ENCODE peak calls at places on chromosomes 5 and 9, in six cellular contexts. X is prostate gland, J is K562, W is Peyer's patch, E is IMR-90, S is A549. P is an unnamed sample. For H3K4me1, the result is how much of the 10 kb centered on the place peaks cover.

GRCh38 chr5:163509288-163510040 is 4.0 kb downstream of the MAT2B start:
- DNase-seq in X (peak), J (peak), W (peak), E (peak), S (peak), P (no peak)

GRCh38 chr9:134361843-134362414 is 35.7 kb downstream of the RXRA start:
- DNase-seq in X (no peak), J (no peak), W (no peak), E (no peak), S (no peak), P (no peak)

GRCh38 chr9:98429613-98430012 is 174.2 kb upstream of the TBC1D2 start:
- DNase-seq in X (no peak), J (peak), W (no peak), E (peak), S (no peak), P (no peak)

GRCh38 chr5:112183103-112183634 is 235.9 kb downstream of the EPB41L4A start:
- DNase-seq in X (no peak), J (no peak), W (no peak), E (no peak), S (peak), P (no peak)

GRCh38 chr5:97363577-97363976 is 180.5 kb upstream of the RIOK2 start:
- DNase-seq in X (no peak), J (no peak), W (no peak), E (no peak), S (no peak), P (no peak)

GRCh38 chr5:376951-377325 is 55.4 kb downstream of the AHRR start:
- DNase-seq in X (peak), J (no peak), W (no peak), E (no peak), S (no peak), P (no peak)

GRCh38 chr9:126719677-126720435 is 85.0 kb upstream of the ZBTB43 start:
- DNase-seq in X (peak), J (peak), W (peak), E (peak), S (no peak), P (peak)

GRCh38 chr9:116632990-116633441 is 54.1 kb upstream of the TRIM32 start:
- DNase-seq in X (no peak), J (no peak), W (no peak), E (peak), S (no peak), P (no peak)

GRCh38 chr5:178111925-178112324 is 1.4 kb upstream of the N4BP3 start:
- DNase-seq in X (no peak), J (no peak), W (no peak), E (peak), S (no peak), P (no peak)

GRCh38 chr5:171428849-171429542 is 9.5 kb downstream of the FGF18 start:
- DNase-seq in X (no peak), J (no peak), W (peak), E (no peak), S (no peak), P (peak)

GRCh38 chr9:95078934-95079333 is 238.6 kb downstream of the FANCC start:
- DNase-seq in X (no peak), J (no peak), W (peak), E (no peak), S (no peak), P (peak)

GRCh38 chr5:115455241-115455640 is 89.3 kb downstream of the FEM1C start:
- DNase-seq in X (no peak), J (no peak), W (peak), E (peak), S (peak), P (no peak)

GRCh38 chr9:7770102-7770501 is 29.5 kb downstream of the DMAC1 start:
- DNase-seq in X (no peak), J (no peak), W (no peak), E (no peak), S (no peak), P (no peak)

GRCh38 chr5:131223751-131224386 is 40.0 kb upstream of the CDC42SE2 start:
- DNase-seq in X (no peak), J (no peak), W (no peak), E (no peak), S (no peak), P (no peak)

GRCh38 chr5:14457475-14457874 is 124.1 kb upstream of the OTULINL start:
- DNase-seq in X (no peak), J (no peak), W (no peak), E (no peak), S (no peak), P (no peak)

GRCh38 chr5:36613241-36613640 is 6.8 kb downstream of the SLC1A3 start:
- DNase-seq in X (no peak), J (no peak), W (no peak), E (no peak), S (no peak), P (no peak)

GRCh38 chr5:154179846-154180710 is 10.5 kb upstream of the GALNT10 start:
- DNase-seq in X (peak), J (peak), W (peak), E (peak), S (peak), P (peak)

GRCh38 chr9:132350861-132351315 is 3.9 kb downstream of the SETX start:
- DNase-seq in X (no peak), J (no peak), W (no peak), E (peak), S (no peak), P (no peak)

GRCh38 chr9:78286946-78287388 is 10.0 kb upstream of the PSAT1 start:
- DNase-seq in X (no peak), J (no peak), W (no peak), E (no peak), S (no peak), P (no peak)

GRCh38 chr5:145237843-145238242 is 597.3 kb downstream of the PRELID2 start:
- DNase-seq in X (peak), J (peak), W (peak), E (peak), S (peak), P (no peak)

GRCh38 chr9:6302417-6302816 is 25.8 kb upstream of the TPD52L3 start:
- DNase-seq in X (no peak), J (no peak), W (no peak), E (peak), S (peak), P (no peak)

GRCh38 chr5:33981408-33982171 is 2.9 kb downstream of the SLC45A2 start:
- DNase-seq in X (no peak), J (no peak), W (no peak), E (peak), S (no peak), P (no peak)

GRCh38 chr5:149773245-149774095 is 43.4 kb downstream of the PPARGC1B start:
- DNase-seq in X (no peak), J (no peak), W (no peak), E (no peak), S (no peak), P (no peak)

DNA sequence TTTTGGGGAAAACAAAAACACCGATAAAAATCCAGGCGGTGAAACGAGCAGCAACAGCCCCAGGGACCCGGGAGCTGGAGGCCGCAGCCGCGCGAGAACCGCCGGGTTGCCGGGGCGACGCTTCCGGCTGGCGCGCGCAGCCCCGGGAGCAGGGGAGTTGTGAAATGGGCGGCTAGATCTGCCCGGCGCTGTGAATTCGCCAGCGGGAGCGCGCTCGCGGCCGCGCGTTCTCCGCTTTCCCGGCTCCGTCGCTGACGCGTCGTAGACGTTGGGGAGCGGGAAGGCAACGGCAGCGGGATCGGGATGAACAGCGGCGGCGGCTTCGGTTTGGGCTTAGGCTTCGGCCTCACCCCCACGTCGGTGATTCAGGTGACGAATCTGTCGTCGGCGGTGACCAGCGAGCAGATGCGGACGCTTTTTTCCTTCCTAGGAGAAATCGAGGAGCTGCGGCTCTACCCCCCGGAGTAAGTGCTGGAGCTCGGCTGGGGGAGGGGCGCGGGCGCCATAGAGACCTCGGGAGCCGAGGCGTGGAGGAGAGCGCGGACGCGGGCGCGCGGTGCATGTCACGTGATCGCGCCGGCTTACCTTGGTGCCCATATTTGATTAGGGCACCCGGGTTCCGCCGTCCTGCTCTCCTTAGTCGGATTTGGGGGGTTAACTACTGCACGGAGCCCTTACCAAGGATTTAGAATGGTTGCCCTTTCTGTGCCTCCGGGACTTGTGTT is at the start of gene SREK1:
- DNase-seq in X (peak), J (peak), W (peak), E (peak), S (peak), P (peak)
- TF ChIP-seq POLR2A in X (peak), J (peak), W (peak), E (peak), S (peak), P (peak)

GRCh38 chr9:21686738-21687137 is 115.7 kb upstream of the MTAP start:
- DNase-seq in X (no peak), J (no peak), W (no peak), E (peak), S (no peak), P (no peak)
- H3K4me1 ChIP-seq in X (under half), J (under half), W (under half), E (under half), S (half or more), P (under half)

DNA sequence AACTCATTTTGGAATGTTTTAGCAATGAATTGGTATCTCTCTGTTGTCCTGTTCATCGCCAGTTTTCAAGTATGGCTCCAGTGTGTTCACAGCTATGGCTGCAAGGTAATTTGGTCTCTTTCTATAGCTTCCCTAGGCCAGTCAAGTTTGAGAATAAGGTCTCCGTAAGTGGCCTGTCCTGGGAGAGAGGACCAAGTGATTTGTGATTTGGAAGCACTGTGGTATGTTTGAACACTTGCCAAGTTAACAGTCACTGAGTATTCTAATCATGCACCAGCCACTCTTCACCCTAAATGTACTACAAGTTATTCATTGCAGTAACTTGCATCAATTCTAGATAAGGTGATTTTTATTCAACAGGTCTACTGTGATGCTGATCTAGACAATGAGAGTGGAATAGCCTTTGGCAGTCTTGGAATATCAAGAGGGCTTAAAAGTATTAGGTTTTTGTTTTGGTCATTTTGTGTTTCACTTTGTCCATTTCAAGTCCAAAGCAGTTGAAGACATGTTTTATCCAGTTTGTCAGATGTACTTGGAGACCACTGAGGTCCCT is 41.1 kb downstream of the G3BP1 start:
- DNase-seq in X (no peak), J (no peak), W (no peak), E (peak), S (no peak), P (no peak)
- TF ChIP-seq POLR2A in X (no peak), J (no peak), W (no peak), E (no peak), S (no peak), P (no peak)

DNA sequence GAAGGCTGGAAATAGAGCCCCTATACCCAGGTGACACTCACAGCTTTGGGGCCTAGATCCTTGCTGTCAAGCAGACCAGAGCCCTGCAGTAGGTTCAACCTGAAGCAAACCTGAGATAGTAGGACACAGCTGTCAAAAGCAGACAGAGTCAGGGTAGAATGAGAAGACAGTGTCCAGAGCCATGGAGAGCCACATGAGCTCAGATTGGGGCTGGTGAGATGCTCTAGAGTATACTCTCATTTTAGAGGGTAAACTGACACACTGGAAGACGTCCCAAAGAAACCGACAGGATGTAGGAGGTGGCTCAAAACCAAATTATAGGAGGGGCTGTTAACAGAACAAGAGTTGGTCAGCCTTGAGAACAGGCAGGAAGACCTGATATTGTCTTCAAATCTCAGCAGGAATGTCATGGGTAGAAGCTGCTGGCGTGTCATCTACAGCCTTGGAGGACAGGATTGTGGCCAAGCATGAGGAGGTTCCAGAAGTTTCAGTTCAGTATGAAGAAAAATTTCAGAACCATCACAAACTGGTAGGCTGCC is 11.5 kb downstream of the CCDC69 start:
- DNase-seq in X (no peak), J (no peak), W (no peak), E (no peak), S (no peak), P (no peak)
- H3K4me1 ChIP-seq in X (under half), J (half or more), W (under half), E (under half), S (under half), P (half or more)

GRCh38 chr9:129174102-129174723 is 3.8 kb downstream of the IER5L start:
- DNase-seq in X (peak), J (peak), W (peak), E (peak), S (peak), P (peak)
- TF ChIP-seq POLR2A in X (peak), J (no peak), W (no peak), E (peak), S (no peak), P (no peak)

P was measured in sigmoid colon.